ENCODE peak calls at places on chromosomes 7 and 10, in eight cellular contexts. Z is fibroblast of mammary gland; B is CD8-positive, alpha-beta memory T cell; S is lower leg skin; H is DMS 273 treated with DMSO at 0.1 percent for 48 hours; V is lower lobe of right lung; D is H9; P is GM10248. L is an unnamed sample.

GRCh38 chr7:71186535-71186934 is 54.6 kb downstream of the GALNT17 start:
- DNase-seq in P (no peak), D (no peak), H (no peak), B (no peak), S (peak), V (no peak), Z (no peak), L (no peak)

GRCh38 chr10:21020545-21020944 is 123.4 kb upstream of the NEBL start:
- DNase-seq in H (no peak), S (no peak), Z (peak), V (no peak), P (peak), B (no peak), D (peak), L (no peak)

GRCh38 chr7:158997110-158997453 is 140.7 kb downstream of the DYNC2I1 start:
- DNase-seq in Z (no peak), S (no peak), H (no peak), V (no peak), B (no peak), D (no peak), P (no peak), L (no peak)

GRCh38 chr10:66564341-66564740 is 361.5 kb upstream of the LRRTM3 start:
- DNase-seq in V (no peak), B (no peak), H (no peak), P (no peak), S (no peak), Z (no peak), D (no peak), L (no peak)

GRCh38 chr7:904847-905246 is 28.5 kb downstream of the GET4 start:
- DNase-seq in S (no peak), V (no peak), D (no peak), P (no peak), B (no peak), H (no peak), Z (peak), L (no peak)

GRCh38 chr10:74282151-74282852 is 131.3 kb downstream of the ADK start:
- DNase-seq in P (no peak), S (no peak), D (no peak), V (no peak), B (no peak), H (no peak), Z (peak), L (no peak)

GRCh38 chr10:97759157-97759980 is 12.4 kb downstream of the SFRP5 start:
- DNase-seq in V (peak), B (no peak), P (peak), H (no peak), D (peak), Z (peak), S (peak), L (peak)

GRCh38 chr10:127978481-127978880 is 71.6 kb downstream of the PTPRE start:
- DNase-seq in H (no peak), Z (no peak), P (no peak), D (peak), S (peak), V (no peak), B (no peak), L (no peak)

GRCh38 chr10:80598084-80598798 is 60.5 kb downstream of the SH2D4B start:
- DNase-seq in D (no peak), H (no peak), S (peak), Z (no peak), V (no peak), B (no peak), P (peak), L (no peak)

GRCh38 chr7:142860968-142861367 is 6.1 kb downstream of the EPHB6 start:
- DNase-seq in Z (no peak), B (no peak), V (no peak), S (no peak), D (no peak), P (no peak), H (no peak), L (no peak)

GRCh38 chr7:135224027-135224426 is 9.6 kb upstream of the STRA8 start:
- DNase-seq in S (no peak), P (no peak), H (no peak), Z (no peak), D (no peak), B (no peak), V (no peak), L (no peak)

GRCh38 chr7:38398725-38399321 is 125.4 kb upstream of the TARP start:
- DNase-seq in B (peak), H (no peak), S (no peak), P (peak), D (peak), Z (peak), V (peak), L (peak)

GRCh38 chr7:111558948-111559347 is 3.3 kb downstream of the IMMP2L start:
- DNase-seq in S (no peak), P (peak), H (no peak), Z (peak), B (no peak), V (no peak), D (no peak), L (no peak)

GRCh38 chr10:128268015-128268722 is 141.9 kb upstream of the MKI67 start:
- DNase-seq in D (peak), Z (peak), S (no peak), P (peak), V (no peak), B (no peak), H (no peak), L (no peak)

GRCh38 chr7:91264924-91265681 is 870 bp downstream of the FZD1 start:
- DNase-seq in V (peak), H (peak), B (no peak), S (peak), Z (peak), P (peak), D (peak), L (peak)

GRCh38 chr10:78316451-78316931 is 282.8 kb downstream of the RPS24 start:
- DNase-seq in V (no peak), S (peak), Z (peak), P (no peak), H (peak), D (no peak), B (no peak), L (no peak)

GRCh38 chr10:69124558-69125121 is 662 bp downstream of the VPS26A start:
- DNase-seq in S (peak), B (peak), D (peak), Z (peak), H (no peak), V (peak), P (peak), L (peak)

GRCh38 chr10:116697816-116698215 is 44.5 kb downstream of the HSPA12A start:
- DNase-seq in Z (no peak), B (no peak), V (no peak), S (no peak), P (no peak), D (no peak), H (no peak), L (no peak)

GRCh38 chr7:333399-333776 is 43.4 kb downstream of the FOXL3 start:
- DNase-seq in P (no peak), Z (no peak), V (peak), H (no peak), D (no peak), B (peak), S (no peak), L (no peak)

GRCh38 chr7:23474829-23475578 is 4.7 kb upstream of the IGF2BP3 start:
- DNase-seq in D (no peak), H (peak), V (no peak), B (no peak), Z (no peak), S (no peak), P (no peak), L (no peak)

GRCh38 chr7:46230298-46231295 is 309.5 kb upstream of the IGFBP3 start:
- DNase-seq in B (no peak), P (no peak), S (no peak), Z (no peak), H (no peak), V (no peak), D (no peak), L (no peak)

GRCh38 chr10:77355844-77356243 is 281.8 kb downstream of the KCNMA1 start:
- DNase-seq in B (no peak), V (no peak), D (no peak), P (no peak), H (no peak), S (no peak), Z (peak), L (no peak)

GRCh38 chr10:121648493-121648892 is 50.2 kb upstream of the FGFR2 start:
- DNase-seq in Z (no peak), P (no peak), V (no peak), B (no peak), H (no peak), S (no peak), D (no peak), L (no peak)

GRCh38 chr10:34231441-34232180 is 583.5 kb downstream of the PARD3 start:
- DNase-seq in Z (no peak), B (no peak), P (no peak), H (no peak), D (no peak), V (no peak), S (no peak), L (no peak)

GRCh38 chr7:107024906-107025305 is 19.6 kb upstream of the PRKAR2B start:
- DNase-seq in S (no peak), P (no peak), D (no peak), H (no peak), Z (no peak), B (no peak), V (no peak), L (no peak)

GRCh38 chr10:92897916-92898315 is 49.6 kb downstream of the EXOC6 start:
- DNase-seq in V (no peak), Z (peak), B (no peak), S (no peak), D (no peak), P (no peak), H (no peak), L (no peak)

GRCh38 chr10:93334901-93335312 is 147.2 kb downstream of the MYOF start:
- DNase-seq in S (no peak), V (no peak), B (no peak), H (no peak), Z (no peak), D (no peak), P (no peak), L (no peak)

GRCh38 chr10:103654925-103655324 is 161.4 kb downstream of the NEURL1 start:
- DNase-seq in D (no peak), V (no peak), B (no peak), S (no peak), H (no peak), P (no peak), Z (no peak), L (no peak)

GRCh38 chr7:111168182-111168581 is 77.3 kb downstream of the LRRN3 start:
- DNase-seq in V (no peak), H (peak), B (no peak), D (no peak), Z (peak), P (no peak), S (no peak), L (no peak)

GRCh38 chr10:34413920-34414319 is 401.2 kb downstream of the PARD3 start:
- DNase-seq in H (no peak), V (no peak), D (no peak), S (no peak), Z (no peak), B (no peak), P (no peak), L (no peak)

GRCh38 chr7:17845197-17845547 is 95.1 kb downstream of the SNX13 start:
- DNase-seq in S (no peak), Z (no peak), P (no peak), H (no peak), V (no peak), D (no peak), B (no peak), L (no peak)

GRCh38 chr7:112105584-112106540 is 100.3 kb downstream of the DOCK4 start:
- DNase-seq in B (no peak), Z (no peak), P (no peak), D (no peak), V (no peak), H (peak), S (no peak), L (no peak)

GRCh38 chr7:149125864-149126661 is at the start of gene ZNF425:
- DNase-seq in H (peak), V (peak), B (peak), S (peak), P (peak), D (peak), Z (peak), L (peak)

GRCh38 chr10:93416824-93417223 is 65.3 kb downstream of the MYOF start:
- DNase-seq in Z (no peak), P (no peak), D (no peak), B (no peak), S (no peak), H (no peak), V (no peak), L (no peak)

GRCh38 chr7:149794665-149795064 is 21.3 kb upstream of the ZNF467 start:
- DNase-seq in D (no peak), S (no peak), P (no peak), V (no peak), H (no peak), B (no peak), Z (no peak), L (no peak)

GRCh38 chr7:83695126-83695960 is 46.4 kb upstream of the SEMA3E start:
- DNase-seq in H (no peak), P (no peak), V (no peak), D (no peak), S (no peak), Z (no peak), B (no peak), L (no peak)

GRCh38 chr7:7979556-7979955 is 11.0 kb downstream of the GLCCI1 start:
- DNase-seq in B (no peak), P (no peak), Z (no peak), V (no peak), S (no peak), H (no peak), D (no peak), L (no peak)

GRCh38 chr7:143889068-143889467 is 12.9 kb downstream of the TCAF1 start:
- DNase-seq in V (no peak), D (no peak), H (no peak), S (no peak), Z (no peak), B (no peak), P (no peak), L (no peak)

GRCh38 chr7:130409067-130409721 is 28.9 kb downstream of the CPA1 start:
- DNase-seq in Z (no peak), P (no peak), B (no peak), S (no peak), H (peak), D (no peak), V (no peak), L (no peak)